ENCODE peak calls at places on chromosomes 12 and 14, in six cellular contexts. V is K562, I is HepG2, W is GM12878, E is SK-N-SH, F is H1. S is an unnamed sample.
A peak's percentile ranks its signal among the peaks of the same experiment; 100 is the strongest.

GRCh38 chr12:40692617-40693502 is 621 bp downstream of the CNTN1 start:
- DNase-seq in I (no peak), W (no peak), F (peak; percentile 75), E (peak; percentile 66), V (no peak), S (no peak)

GRCh38 chr14:65000868-65001600 is 14.3 kb downstream of the FNTB start:
- DNase-seq in F (no peak), V (no peak), W (no peak), I (no peak), E (no peak), S (no peak)

GRCh38 chr12:31728289-31728916 is 418 bp downstream of the AMN1 start:
- DNase-seq in F (peak; percentile 69), I (no peak), E (peak; percentile 60), W (no peak), V (peak; percentile 53), S (no peak)

GRCh38 chr12:114777052-114777451 is 93.1 kb upstream of the TBX3 start:
- DNase-seq in W (no peak), I (no peak), F (no peak), V (no peak), E (no peak), S (no peak)

GRCh38 chr12:25332143-25332542 is 81.4 kb upstream of the KRAS start:
- DNase-seq in I (no peak), V (no peak), F (no peak), E (no peak), W (no peak), S (no peak)

GRCh38 chr14:83799230-83799629 is 1730.7 kb upstream of the FLRT2 start:
- DNase-seq in V (no peak), F (no peak), W (no peak), I (no peak), E (no peak), S (no peak)

GRCh38 chr12:124496584-124496983 is 70.8 kb downstream of the NCOR2 start:
- DNase-seq in W (no peak), I (no peak), V (peak; percentile 84), F (no peak), E (peak; percentile 66), S (no peak)

GRCh38 chr14:56524971-56525677 is 54.5 kb upstream of the TMEM260 start:
- DNase-seq in W (no peak), F (no peak), E (no peak), I (no peak), V (no peak), S (no peak)

GRCh38 chr14:69997849-69998248 is 118.6 kb downstream of the SMOC1 start:
- DNase-seq in V (no peak), E (no peak), I (peak; percentile 47), W (no peak), F (no peak), S (no peak)

GRCh38 chr12:15320881-15321280 is 1.4 kb upstream of the PTPRO start:
- DNase-seq in W (no peak), F (no peak), V (no peak), E (no peak), I (no peak), S (no peak)

GRCh38 chr12:18570543-18570942 is 167.3 kb downstream of the PLCZ1 start:
- DNase-seq in E (no peak), W (no peak), F (no peak), I (no peak), V (no peak), S (no peak)

GRCh38 chr14:89337912-89338311 is 79.1 kb downstream of the FOXN3 start:
- DNase-seq in W (no peak), E (no peak), I (no peak), F (no peak), V (no peak), S (no peak)

GRCh38 chr12:61018571-61018970 is 1241.6 kb upstream of the USP15 start:
- DNase-seq in W (no peak), V (no peak), F (no peak), I (no peak), E (no peak), S (no peak)

GRCh38 chr12:61023231-61023630 is 1237.0 kb upstream of the USP15 start:
- DNase-seq in F (no peak), V (no peak), E (no peak), W (no peak), I (no peak), S (no peak)
- TF ChIP-seq GABPA in F (no peak), V (no peak), E (no peak), W (no peak), I (no peak), S (no peak)

DNA sequence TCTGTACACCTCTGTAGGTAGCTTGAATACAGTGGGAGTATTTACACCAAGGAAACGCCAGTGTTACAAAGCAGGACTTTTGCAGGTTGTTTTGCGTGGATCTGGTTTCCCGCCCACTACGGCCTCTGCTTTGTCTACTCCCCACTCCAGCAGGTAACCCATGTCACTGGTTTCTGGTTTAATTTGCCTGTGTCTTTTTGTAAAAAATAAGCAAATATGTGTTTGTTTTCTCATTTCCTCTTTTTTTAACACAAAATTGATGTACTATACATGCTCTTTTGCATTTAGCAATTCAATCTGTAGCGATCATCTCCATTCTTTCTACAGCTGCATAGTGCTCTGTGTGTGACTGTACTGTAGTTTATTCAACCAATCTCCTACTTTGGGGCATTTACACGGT is 43.4 kb upstream of the SCN8A start:
- DNase-seq in F (no peak), V (no peak), E (no peak), W (no peak), I (no peak), S (no peak)
- H3K27me3 ChIP-seq in F (no peaks in the 10 kb centered on the region), V (peaks cover 5% of the 10 kb centered on the region), E (no peaks in the 10 kb centered on the region), W (no peaks in the 10 kb centered on the region), I (peaks cover 4% of the 10 kb centered on the region), S (no peaks in the 10 kb centered on the region)

GRCh38 chr12:81078469-81079196 is 754 bp downstream of the ACSS3 start:
- DNase-seq in V (no peak), W (no peak), I (peak; percentile 88), F (no peak), E (no peak), S (no peak)
- TF ChIP-seq GABPA in V (no peak), W (no peak), I (peak; percentile 18), F (no peak), E (no peak), S (no peak)

GRCh38 chr12:120362516-120363273 is 6.3 kb downstream of the MSI1 start:
- DNase-seq in I (no peak), F (no peak), E (no peak), V (no peak), W (no peak), S (no peak)
- H3K27me3 ChIP-seq in I (peaks cover 8% of the 10 kb centered on the region), F (no peaks in the 10 kb centered on the region), E (peaks cover 15% of the 10 kb centered on the region), V (peaks cover 40% of the 10 kb centered on the region), W (peaks cover 5% of the 10 kb centered on the region), S (peaks cover 39% of the 10 kb centered on the region)

S was measured in HL-60.